ENCODE peak calls at places on chromosomes 12 and 14, in four cellular contexts. W is transverse colon, X is K562, Q is H1. F is an unnamed sample.

GRCh38 chr12:130185455-130186100 is 23.3 kb downstream of the FZD10 start:
- DNase-seq in W (no peak), X (no peak), Q (no peak), F (no peak)

GRCh38 chr14:29953501-29953900 is 25.9 kb upstream of the PRKD1 start:
- DNase-seq in W (no peak), X (no peak), Q (no peak), F (no peak)

GRCh38 chr12:78555802-78556201 is 308.8 kb upstream of the SYT1 start:
- DNase-seq in W (no peak), X (no peak), Q (no peak), F (no peak)

GRCh38 chr12:8057839-8058238 is 8.3 kb downstream of the C3AR1 start:
- DNase-seq in W (no peak), X (no peak), Q (no peak), F (no peak)

GRCh38 chr14:90677484-90678045 is 138.7 kb downstream of the TTC7B start:
- DNase-seq in W (no peak), X (no peak), Q (no peak), F (no peak)

GRCh38 chr12:94491489-94491888 is 31.8 kb upstream of the CEP83 start:
- DNase-seq in W (no peak), X (no peak), Q (no peak), F (no peak)

GRCh38 chr12:46675736-46676135 is 150.1 kb downstream of the SLC38A4 start:
- DNase-seq in W (no peak), X (no peak), Q (no peak), F (no peak)

GRCh38 chr12:56129210-56129691 is 1.2 kb downstream of the ESYT1 start:
- DNase-seq in W (peak; percentile 81), X (peak; percentile 78), Q (peak; percentile 72), F (peak; percentile 70)

GRCh38 chr12:68899251-68899771 is 33.7 kb downstream of the CPM start:
- DNase-seq in W (peak; percentile 75), X (no peak), Q (no peak), F (peak; percentile 76)

GRCh38 chr12:356276-356988 is 32.7 kb downstream of the KDM5A start:
- DNase-seq in W (no peak), X (no peak), Q (no peak), F (no peak)

GRCh38 chr12:120261951-120262851 is 3.3 kb downstream of the PXN start:
- DNase-seq in W (peak; percentile 46), X (peak; percentile 46), Q (no peak), F (no peak)

GRCh38 chr14:58738189-58738836 is 100.6 kb downstream of the DACT1 start:
- DNase-seq in W (no peak), X (no peak), Q (no peak), F (no peak)

GRCh38 chr14:69657961-69658360 is 46.6 kb downstream of the SUSD6 start:
- DNase-seq in W (peak; percentile 72), X (peak; percentile 20), Q (no peak), F (peak; percentile 84)

GRCh38 chr12:61694214-61694613 is 566.0 kb upstream of the USP15 start:
- DNase-seq in W (no peak), X (no peak), Q (no peak), F (no peak)

GRCh38 chr14:65424531-65424930 is 12.0 kb downstream of the FUT8 start:
- DNase-seq in W (no peak), X (no peak), Q (no peak), F (no peak)

GRCh38 chr14:70660967-70661871 is 19.5 kb downstream of the TTC9 start:
- DNase-seq in W (peak; percentile 39), X (no peak), Q (no peak), F (peak; percentile 80)

GRCh38 chr12:112408621-112409020 is 784 bp downstream of the RPL6 start:
- DNase-seq in W (no peak), X (no peak), Q (no peak), F (no peak)

GRCh38 chr14:85702937-85703336 is 173.0 kb downstream of the FLRT2 start:
- DNase-seq in W (no peak), X (no peak), Q (no peak), F (no peak)

GRCh38 chr12:57772429-57773322 is at the start of gene EEF1AKMT3:
- DNase-seq in W (peak; percentile 75), X (peak; percentile 69), Q (no peak), F (peak; percentile 70)

GRCh38 chr12:5083955-5084849 is 40.5 kb downstream of the KCNA5 start:
- DNase-seq in W (no peak), X (peak; percentile 45), Q (peak; percentile 65), F (no peak)

GRCh38 chr12:30610718-30611117 is 85.0 kb downstream of the IPO8 start:
- DNase-seq in W (no peak), X (no peak), Q (no peak), F (no peak)

GRCh38 chr12:129659927-129660326 is 243.9 kb downstream of the TMEM132D start:
- DNase-seq in W (peak; percentile 15), X (peak; percentile 15), Q (no peak), F (no peak)

GRCh38 chr14:24734917-24735500 is 101.0 kb upstream of the GZMB start:
- DNase-seq in W (peak; percentile 33), X (peak; percentile 43), Q (no peak), F (peak; percentile 30)

GRCh38 chr14:105069554-105069886 is 4.3 kb upstream of the GPR132 start:
- DNase-seq in W (no peak), X (no peak), Q (no peak), F (no peak)

GRCh38 chr12:62732861-62733427 is 202.0 kb downstream of the PPM1H start:
- DNase-seq in W (no peak), X (no peak), Q (no peak), F (no peak)

GRCh38 chr14:72291908-72292688 is 359.9 kb downstream of the RGS6 start:
- DNase-seq in W (no peak), X (peak; percentile 20), Q (peak; percentile 52), F (no peak)

GRCh38 chr12:46043972-46044520 is 53.7 kb upstream of the SCAF11 start:
- DNase-seq in W (no peak), X (no peak), Q (no peak), F (no peak)

GRCh38 chr12:52207895-52208294 is 16.1 kb upstream of the KRT80 start:
- DNase-seq in W (no peak), X (no peak), Q (no peak), F (peak; percentile 86)

GRCh38 chr14:75689012-75689411 is 28.0 kb downstream of the TTLL5 start:
- DNase-seq in W (no peak), X (no peak), Q (no peak), F (no peak)

GRCh38 chr12:57771271-57771872 is 533 bp downstream of the METTL1 start:
- DNase-seq in W (peak; percentile 91), X (peak; percentile 90), Q (peak; percentile 95), F (peak; percentile 81)

DNA sequence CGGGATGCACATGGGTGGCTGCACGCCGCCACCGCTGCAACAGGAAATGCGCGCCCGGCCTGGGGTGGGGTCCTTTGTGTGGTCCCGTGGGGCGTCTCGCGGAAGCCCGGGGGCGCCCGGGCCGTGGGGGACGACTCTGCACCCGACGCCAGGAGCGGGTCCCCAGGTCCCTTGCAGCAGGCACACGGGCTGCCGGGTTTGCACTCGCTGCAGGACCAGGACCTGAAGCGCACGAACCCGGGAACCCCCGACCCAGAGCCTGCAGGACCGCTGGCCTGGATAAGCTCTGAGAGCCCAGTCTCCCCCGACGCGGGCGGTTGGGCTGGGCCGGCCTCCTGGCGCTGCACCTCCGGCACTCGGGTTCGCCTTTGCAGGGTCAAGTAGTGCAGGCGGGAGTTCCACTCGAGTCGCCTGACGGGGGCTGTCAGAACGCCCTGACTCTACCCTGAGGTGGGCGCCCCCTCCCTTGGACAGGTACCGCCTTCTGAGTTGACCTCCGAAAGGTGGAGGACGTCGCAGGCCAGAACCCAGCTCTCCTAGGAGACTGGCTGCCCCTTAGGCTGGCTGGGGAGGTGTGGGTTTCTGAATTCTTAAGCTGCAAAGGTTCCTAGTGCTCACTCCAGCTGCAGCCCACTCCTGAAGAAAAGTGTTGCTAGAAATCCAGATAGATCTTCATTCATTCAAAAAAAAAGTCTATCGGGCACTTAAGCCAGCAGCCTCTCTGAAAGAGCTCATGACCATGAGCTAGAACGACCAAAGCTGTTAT is 67.9 kb downstream of the RNF34 start:
- DNase-seq in W (peak; percentile 38), X (no peak), Q (peak; percentile 84), F (no peak)
- TF ChIP-seq POLR2AphosphoS5 in W (no peak), X (no peak), Q (no peak), F (no peak)

GRCh38 chr14:92198804-92199203 is 77.0 kb downstream of the CPSF2 start:
- DNase-seq in W (no peak), X (no peak), Q (no peak), F (no peak)

GRCh38 chr14:92204792-92205191 is 83.0 kb downstream of the CPSF2 start:
- DNase-seq in W (no peak), X (no peak), Q (no peak), F (no peak)

GRCh38 chr14:92203116-92203515 is 81.3 kb downstream of the CPSF2 start:
- DNase-seq in W (no peak), X (no peak), Q (no peak), F (no peak)

DNA sequence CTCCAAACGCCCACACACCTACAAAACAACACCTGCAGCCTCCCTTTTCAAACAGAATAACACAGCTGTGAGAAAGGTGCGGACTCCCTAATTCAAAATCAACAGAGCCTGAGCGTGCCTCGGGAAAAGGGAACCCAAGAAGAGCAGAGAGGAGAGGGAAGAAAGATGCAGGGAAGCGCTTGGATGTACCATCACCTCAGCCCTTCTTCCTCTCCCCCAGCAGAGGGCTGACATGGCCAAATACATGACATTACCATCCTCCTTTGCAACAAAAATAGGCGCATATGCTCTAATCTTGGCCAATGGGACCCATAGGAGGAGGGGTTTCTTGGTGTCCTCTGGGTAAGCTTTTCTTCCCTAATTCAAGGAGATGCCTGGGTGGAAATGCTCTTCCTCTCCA is 78.0 kb downstream of the CPSF2 start:
- DNase-seq in W (no peak), X (no peak), Q (no peak), F (no peak)
- TF ChIP-seq CTCF in W (no peak), X (no peak), Q (peak; percentile 41), F (no peak)

GRCh38 chr12:113625499-113625898 is 153.8 kb upstream of the LHX5 start:
- DNase-seq in W (no peak), X (no peak), Q (no peak), F (no peak)
- TF ChIP-seq POLR2AphosphoS5 in W (no peak), X (no peak), Q (no peak), F (no peak)

DNA sequence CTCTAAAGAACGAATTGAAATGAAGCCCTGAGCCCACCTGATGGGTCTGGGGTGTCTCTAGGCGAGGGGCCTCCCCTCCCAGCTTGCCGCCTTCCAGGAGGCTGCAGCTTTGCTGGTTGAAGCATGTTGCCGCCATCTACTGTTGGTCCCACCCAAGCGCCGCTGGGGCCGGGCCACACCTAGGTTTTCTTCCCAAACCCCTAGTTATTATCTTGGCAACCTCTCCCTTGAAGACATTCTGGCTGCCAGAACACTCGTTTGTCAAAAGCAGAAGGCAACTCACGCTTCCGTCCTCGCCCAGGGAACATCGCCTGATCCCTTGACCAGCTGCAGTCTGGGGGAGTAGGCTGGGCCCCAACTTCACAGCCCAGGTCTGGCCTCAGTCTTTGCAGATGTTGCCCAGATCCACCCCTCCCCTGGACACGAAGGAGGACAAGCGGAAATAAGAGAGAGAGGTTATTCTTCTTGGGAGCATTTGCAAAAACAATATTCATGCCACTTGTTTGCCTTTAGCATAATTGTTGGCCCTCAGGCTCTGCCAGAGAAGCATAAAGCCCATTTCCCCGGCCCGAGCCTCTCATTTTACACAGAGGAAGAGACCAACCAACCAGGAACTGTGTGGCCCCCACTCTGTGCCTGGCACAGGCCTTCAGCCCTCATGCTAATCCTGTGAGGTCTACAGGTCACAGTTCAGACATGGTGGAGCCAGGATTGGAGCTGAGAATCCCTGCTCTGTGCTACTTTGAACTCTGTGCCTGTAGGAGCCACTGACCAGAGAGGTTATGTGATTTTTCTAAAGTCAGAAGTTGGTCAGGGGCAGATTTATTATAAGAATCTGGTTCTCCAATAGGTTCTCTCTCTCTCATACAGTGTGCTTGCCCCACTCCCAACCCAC is 6.7 kb downstream of the EMP1 start:
- DNase-seq in W (peak; percentile 41), X (peak; percentile 8), Q (peak; percentile 77), F (no peak)
- TF ChIP-seq CTCF in W (no peak), X (peak; percentile 25), Q (peak; percentile 79), F (peak; percentile 11)

GRCh38 chr12:71780207-71780822 is 25.7 kb downstream of the RAB21 start:
- DNase-seq in W (peak; percentile 47), X (peak; percentile 35), Q (no peak), F (peak; percentile 29)
- TF ChIP-seq POLR2AphosphoS5 in W (peak; percentile 50), X (no peak), Q (no peak), F (peak; percentile 7)